ENCODE peak calls at places on chromosomes 13 and 19, in seven cellular contexts. M, A, B, C, E, Q and V are unnamed samples.

GRCh38 chr13:113157929-113158747 is at the start of gene PROZ:
- DNase-seq in B (no peak), E (no peak), C (no peak), A (no peak), M (no peak), Q (no peak), V (no peak)

GRCh38 chr13:44936246-44936645 is 53.0 kb downstream of the NUFIP1 start:
- DNase-seq in Q (no peak), A (no peak), M (no peak), B (no peak), E (peak), C (no peak), V (no peak)

GRCh38 chr19:39557791-39558622 is 18.0 kb upstream of the EID2 start:
- DNase-seq in B (peak), C (no peak), Q (peak), M (no peak), E (no peak), A (no peak), V (no peak)

GRCh38 chr13:87570669-87571068 is 100.5 kb upstream of the SLITRK5 start:
- DNase-seq in B (no peak), C (no peak), E (no peak), Q (no peak), A (no peak), M (no peak), V (no peak)

GRCh38 chr19:10565028-10565566 is 713 bp downstream of the KRI1 start:
- DNase-seq in E (peak), Q (no peak), B (no peak), A (no peak), C (peak), M (no peak), V (peak)

GRCh38 chr19:41904118-41904870 is 21.3 kb downstream of the ARHGEF1 start:
- DNase-seq in B (no peak), A (no peak), Q (peak), E (no peak), M (no peak), C (no peak), V (no peak)

GRCh38 chr19:10567696-10568443 is 909 bp downstream of the CDKN2D start:
- DNase-seq in C (no peak), Q (no peak), E (no peak), M (no peak), A (no peak), B (no peak), V (no peak)

GRCh38 chr19:52935434-52935833 is 12.2 kb upstream of the ZNF888 start:
- DNase-seq in B (no peak), M (no peak), E (peak), A (no peak), C (no peak), Q (no peak), V (no peak)

GRCh38 chr13:37460211-37460610 is 138.4 kb downstream of the POSTN start:
- DNase-seq in M (no peak), Q (no peak), C (no peak), B (no peak), A (no peak), E (peak), V (no peak)

GRCh38 chr19:756232-756631 is 5.3 kb downstream of the MISP start:
- DNase-seq in Q (peak), E (peak), M (no peak), A (no peak), C (no peak), B (no peak), V (no peak)

GRCh38 chr19:38003427-38004099 is 96.6 kb downstream of the SIPA1L3 start:
- DNase-seq in M (no peak), A (peak), E (peak), C (peak), Q (no peak), B (no peak), V (peak)

GRCh38 chr13:103101500-103101899 is 35.3 kb upstream of the SLC10A2 start:
- DNase-seq in C (no peak), Q (no peak), M (no peak), B (no peak), A (no peak), E (no peak), V (no peak)

GRCh38 chr19:11479470-11480080 is 1.3 kb downstream of the ELAVL3 start:
- DNase-seq in A (no peak), M (no peak), E (peak), C (no peak), Q (no peak), B (no peak), V (peak)

GRCh38 chr19:38270587-38271167 is 6.3 kb downstream of the SPINT2 start:
- DNase-seq in E (peak), M (no peak), B (no peak), A (no peak), C (no peak), Q (peak), V (no peak)

GRCh38 chr19:9115307-9115813 is at the start of gene OR7G1:
- DNase-seq in A (no peak), E (no peak), B (no peak), C (no peak), M (no peak), Q (no peak), V (no peak)

GRCh38 chr13:29402168-29402621 is 193.3 kb downstream of the SLC7A1 start:
- DNase-seq in A (no peak), M (no peak), Q (no peak), E (peak), B (no peak), C (no peak), V (no peak)

GRCh38 chr13:114140131-114140908 is 7.9 kb upstream of the RASA3 start:
- DNase-seq in B (no peak), Q (no peak), E (no peak), A (no peak), M (no peak), C (no peak), V (no peak)

GRCh38 chr19:33436360-33437345 is 63.1 kb downstream of the CEBPG start:
- DNase-seq in A (no peak), Q (no peak), B (no peak), E (no peak), M (no peak), C (no peak), V (no peak)

GRCh38 chr13:104936304-104936703 is 1599.2 kb downstream of the EFNB2 start:
- DNase-seq in M (no peak), E (no peak), B (no peak), A (no peak), Q (no peak), C (no peak), V (peak)

GRCh38 chr13:113616991-113617749 is 32.6 kb downstream of the TFDP1 start:
- DNase-seq in A (no peak), Q (no peak), C (no peak), M (no peak), E (peak), B (no peak), V (no peak)

GRCh38 chr19:15935167-15935702 is 906 bp upstream of the CYP4F11 start:
- DNase-seq in B (peak), C (no peak), A (no peak), M (no peak), E (no peak), Q (no peak), V (no peak)

GRCh38 chr19:10074153-10074552 is 12.0 kb upstream of the SHFL start:
- DNase-seq in B (no peak), A (no peak), C (no peak), M (no peak), Q (no peak), E (no peak), V (peak)

GRCh38 chr13:114142640-114143490 is 10.4 kb upstream of the RASA3 start:
- DNase-seq in Q (no peak), C (no peak), M (no peak), A (no peak), B (no peak), E (no peak), V (no peak)

GRCh38 chr19:32266453-32266852 is 79.0 kb upstream of the ZNF507 start:
- DNase-seq in A (no peak), M (no peak), Q (no peak), E (no peak), B (no peak), C (no peak), V (no peak)

GRCh38 chr19:50547385-50548190 is 20.6 kb downstream of the LRRC4B start:
- DNase-seq in B (no peak), C (no peak), E (no peak), M (no peak), A (no peak), Q (no peak), V (no peak)

DNA sequence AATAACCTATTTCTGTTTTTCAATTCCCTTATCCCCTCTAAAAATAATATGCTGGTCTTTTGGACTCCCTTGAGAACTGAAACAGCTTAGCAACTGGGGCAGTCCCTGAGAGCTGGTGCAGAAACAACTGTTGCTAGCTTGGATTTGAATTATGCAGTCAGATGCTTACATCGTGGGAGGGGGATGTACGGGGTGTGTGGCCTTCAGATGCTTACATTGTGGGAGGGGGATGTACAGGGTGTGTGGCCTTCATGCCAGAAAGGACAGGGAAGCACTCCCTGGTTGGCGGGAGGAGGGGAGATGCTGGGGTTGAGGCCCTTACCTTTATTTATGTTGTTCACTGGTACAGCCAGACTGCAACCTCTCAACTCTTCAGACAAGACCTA is 25.6 kb downstream of the LRCH1 start:
- DNase-seq in M (no peak), C (no peak), B (no peak), E (no peak), Q (no peak), A (no peak), V (no peak)
- H3K27ac ChIP-seq in M (peak), C (no peak), B (peak), E (no peak), Q (no peak), A (peak), V (no peak)

DNA sequence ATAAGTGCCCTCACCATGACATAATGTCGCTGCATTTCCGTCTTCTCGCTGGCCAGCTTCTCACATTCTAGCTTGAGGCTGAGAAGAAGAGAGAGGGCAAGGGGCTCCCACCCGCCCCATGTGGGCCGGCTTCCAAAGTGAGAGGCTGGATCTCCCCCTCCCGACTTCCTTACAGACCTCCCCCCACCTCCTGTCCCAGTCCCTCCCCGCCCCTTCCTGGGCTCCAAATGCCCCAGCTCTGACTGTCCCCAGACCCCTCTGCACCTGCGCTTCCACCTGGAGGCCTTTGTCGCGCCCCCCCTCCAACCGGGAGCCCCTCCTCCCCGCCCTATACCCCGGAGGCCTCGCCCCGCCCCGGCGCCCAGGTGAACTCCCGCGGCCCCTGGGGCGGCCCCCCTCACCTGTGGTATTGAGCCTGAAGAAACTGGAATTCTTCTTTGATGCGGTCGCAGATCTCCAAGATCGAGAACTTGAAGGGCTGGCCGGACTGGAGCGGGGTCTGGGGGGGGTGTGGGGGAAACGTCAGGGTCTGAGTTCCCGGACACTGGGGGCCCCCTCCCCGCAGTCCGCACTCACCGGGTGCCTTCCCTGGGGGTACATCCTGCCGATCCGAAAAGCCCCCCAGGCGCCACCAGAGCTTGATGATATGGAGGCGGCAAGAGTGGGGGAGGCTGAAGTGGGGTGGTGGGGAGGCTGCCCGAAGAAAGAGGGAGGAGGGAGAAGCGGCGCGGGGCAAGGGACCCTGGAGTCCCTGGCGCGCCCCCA is 593 bp downstream of the TLE2 start:
- DNase-seq in M (no peak), A (no peak), Q (peak), B (no peak), E (no peak), C (peak), V (no peak)
- H3K4me3 ChIP-seq in M (peak), A (peak), Q (peak), B (peak), E (peak), C (peak), V (peak)

GRCh38 chr13:39284801-39285388 is 246.6 kb downstream of the NHLRC3 start:
- DNase-seq in M (no peak), B (no peak), A (no peak), Q (no peak), E (no peak), C (no peak), V (no peak)
- TF ChIP-seq CTCF in M (no peak), B (no peak), A (no peak), Q (no peak), E (peak), C (no peak), V (no peak)

DNA sequence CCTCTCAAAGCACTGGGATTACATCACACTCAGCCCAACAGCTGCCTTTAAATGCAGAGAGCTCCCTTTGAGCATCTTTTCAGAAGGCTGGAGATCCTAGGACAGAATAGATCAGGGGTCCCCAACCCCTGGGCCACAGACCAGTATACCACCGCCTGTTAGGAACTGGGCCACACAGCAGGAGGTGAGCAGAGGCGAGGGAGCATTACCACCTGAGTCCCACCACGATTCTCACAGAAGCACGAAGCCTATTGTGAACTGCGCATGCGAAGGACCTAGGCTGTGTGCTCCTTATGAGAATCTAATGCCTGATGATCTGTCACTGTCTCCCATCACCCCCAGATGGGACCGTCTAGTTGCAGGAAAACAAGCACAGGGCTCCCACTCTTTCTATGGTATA is 2.2 kb upstream of the WTIP start:
- DNase-seq in B (no peak), A (no peak), M (no peak), C (no peak), Q (no peak), E (no peak), V (no peak)
- H3K27ac ChIP-seq in B (no peak), A (no peak), M (no peak), C (no peak), Q (no peak), E (no peak), V (no peak)

GRCh38 chr13:27283906-27284523 is 13.4 kb downstream of the RASL11A start:
- DNase-seq in M (no peak), E (no peak), B (no peak), Q (peak), C (no peak), A (no peak), V (peak)
- H3K4me3 ChIP-seq in M (no peak), E (no peak), B (no peak), Q (no peak), C (no peak), A (no peak), V (no peak)

DNA sequence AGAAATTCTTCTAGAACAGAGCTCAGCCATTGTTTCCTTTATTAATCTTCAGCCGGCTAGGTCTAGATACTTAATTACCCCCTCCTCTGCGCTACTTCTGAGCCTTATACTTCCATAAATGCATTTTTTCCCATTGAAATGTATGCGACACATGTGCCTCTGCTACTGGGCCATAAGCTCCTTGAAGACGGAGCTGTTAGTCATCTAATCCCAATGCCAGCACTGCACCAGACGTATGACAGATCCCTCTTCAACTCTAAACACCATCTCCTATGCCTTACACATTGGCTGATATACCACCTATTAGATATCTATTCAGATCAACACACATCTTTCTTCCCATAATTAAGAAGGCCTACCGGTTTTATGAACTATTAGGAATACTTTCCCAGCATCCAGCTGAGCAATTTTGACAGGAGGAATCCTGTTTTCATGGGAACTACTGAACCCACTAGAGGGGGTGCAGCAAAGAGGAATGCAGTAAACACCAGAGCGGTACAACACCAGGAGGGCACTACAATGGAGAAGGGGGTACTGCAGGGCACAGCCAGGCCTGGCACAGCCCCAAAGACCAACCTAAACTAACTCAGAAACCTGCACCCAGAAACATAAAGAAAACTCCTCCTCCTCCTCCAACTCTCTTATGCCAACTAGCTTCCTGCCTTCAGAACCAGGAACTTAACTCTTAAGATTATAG is 18.8 kb downstream of the STK24 start:
- DNase-seq in E (peak), M (no peak), C (no peak), B (no peak), Q (no peak), A (no peak), V (peak)
- TF ChIP-seq CTCF in E (no peak), M (no peak), C (no peak), B (no peak), Q (no peak), A (no peak), V (no peak)